ENCODE peak calls at places on chromosomes 4 and X, in six cellular contexts. One of them, this sample, is unnamed.

GRCh38 chrX:130086414-130087207 is 23.7 kb downstream of the ELF4 start:
- DNase-seq in HCT116: no peak
- DNase-seq in type B pancreatic cell: no peak
- DNase-seq in neural crest cell: no peak
- DNase-seq in transverse colon: peak; percentile 56
- DNase-seq in CD8-positive, alpha-beta T cell: peak; percentile 49
- DNase-seq in this sample: peak; percentile 56

GRCh38 chr4:18882468-18882867 is 860.9 kb upstream of the LCORL start:
- DNase-seq in HCT116: peak; percentile 29
- DNase-seq in type B pancreatic cell: no peak
- DNase-seq in neural crest cell: no peak
- DNase-seq in transverse colon: no peak
- DNase-seq in CD8-positive, alpha-beta T cell: no peak
- DNase-seq in this sample: no peak

GRCh38 chrX:92232182-92232581 is 453.0 kb downstream of the PCDH11X start:
- DNase-seq in HCT116: no peak
- DNase-seq in type B pancreatic cell: no peak
- DNase-seq in neural crest cell: peak; percentile 2
- DNase-seq in transverse colon: no peak
- DNase-seq in CD8-positive, alpha-beta T cell: no peak
- DNase-seq in this sample: no peak

GRCh38 chr4:176309046-176309445 is 10.7 kb upstream of the SPCS3 start:
- DNase-seq in HCT116: no peak
- DNase-seq in type B pancreatic cell: no peak
- DNase-seq in neural crest cell: no peak
- DNase-seq in transverse colon: peak; percentile 39
- DNase-seq in CD8-positive, alpha-beta T cell: no peak
- DNase-seq in this sample: no peak

GRCh38 chr4:183362036-183362435 is 39.8 kb upstream of the CLDN24 start:
- DNase-seq in HCT116: no peak
- DNase-seq in type B pancreatic cell: no peak
- DNase-seq in neural crest cell: no peak
- DNase-seq in transverse colon: no peak
- DNase-seq in CD8-positive, alpha-beta T cell: no peak
- DNase-seq in this sample: no peak

GRCh38 chr4:159778298-159778697 is 675.4 kb downstream of the RAPGEF2 start:
- DNase-seq in HCT116: no peak
- DNase-seq in type B pancreatic cell: no peak
- DNase-seq in neural crest cell: no peak
- DNase-seq in transverse colon: no peak
- DNase-seq in CD8-positive, alpha-beta T cell: no peak
- DNase-seq in this sample: no peak

GRCh38 chr4:16830081-16830480 is 68.4 kb downstream of the LDB2 start:
- DNase-seq in HCT116: no peak
- DNase-seq in type B pancreatic cell: no peak
- DNase-seq in neural crest cell: no peak
- DNase-seq in transverse colon: no peak
- DNase-seq in CD8-positive, alpha-beta T cell: no peak
- DNase-seq in this sample: no peak

GRCh38 chrX:153703036-153703370 is 15.3 kb downstream of the SLC6A8 start:
- DNase-seq in HCT116: no peak
- DNase-seq in type B pancreatic cell: no peak
- DNase-seq in neural crest cell: no peak
- DNase-seq in transverse colon: peak; percentile 73
- DNase-seq in CD8-positive, alpha-beta T cell: no peak
- DNase-seq in this sample: no peak

GRCh38 chr4:186621959-186622553 is 66.7 kb upstream of the MTNR1A start:
- DNase-seq in HCT116: no peak
- DNase-seq in type B pancreatic cell: no peak
- DNase-seq in neural crest cell: no peak
- DNase-seq in transverse colon: no peak
- DNase-seq in CD8-positive, alpha-beta T cell: no peak
- DNase-seq in this sample: no peak

GRCh38 chr4:147244786-147245185 is 236.1 kb upstream of the EDNRA start:
- DNase-seq in HCT116: no peak
- DNase-seq in type B pancreatic cell: no peak
- DNase-seq in neural crest cell: no peak
- DNase-seq in transverse colon: no peak
- DNase-seq in CD8-positive, alpha-beta T cell: no peak
- DNase-seq in this sample: no peak

GRCh38 chr4:78478523-78478922 is 73.0 kb upstream of the ANXA3 start:
- DNase-seq in HCT116: no peak
- DNase-seq in type B pancreatic cell: no peak
- DNase-seq in neural crest cell: no peak
- DNase-seq in transverse colon: no peak
- DNase-seq in CD8-positive, alpha-beta T cell: no peak
- DNase-seq in this sample: no peak

GRCh38 chr4:143406523-143406922 is 69.8 kb downstream of the GAB1 start:
- DNase-seq in HCT116: no peak
- DNase-seq in type B pancreatic cell: no peak
- DNase-seq in neural crest cell: no peak
- DNase-seq in transverse colon: peak; percentile 45
- DNase-seq in CD8-positive, alpha-beta T cell: no peak
- DNase-seq in this sample: no peak

GRCh38 chr4:107330915-107331314 is 294.8 kb upstream of the DKK2 start:
- DNase-seq in HCT116: no peak
- DNase-seq in type B pancreatic cell: no peak
- DNase-seq in neural crest cell: no peak
- DNase-seq in transverse colon: no peak
- DNase-seq in CD8-positive, alpha-beta T cell: no peak
- DNase-seq in this sample: no peak
- TF ChIP-seq CTCF in HCT116: no peak
- TF ChIP-seq CTCF in type B pancreatic cell: no peak
- TF ChIP-seq CTCF in neural crest cell: no peak
- TF ChIP-seq CTCF in transverse colon: no peak
- TF ChIP-seq CTCF in CD8-positive, alpha-beta T cell: no peak
- TF ChIP-seq CTCF in this sample: no peak

DNA sequence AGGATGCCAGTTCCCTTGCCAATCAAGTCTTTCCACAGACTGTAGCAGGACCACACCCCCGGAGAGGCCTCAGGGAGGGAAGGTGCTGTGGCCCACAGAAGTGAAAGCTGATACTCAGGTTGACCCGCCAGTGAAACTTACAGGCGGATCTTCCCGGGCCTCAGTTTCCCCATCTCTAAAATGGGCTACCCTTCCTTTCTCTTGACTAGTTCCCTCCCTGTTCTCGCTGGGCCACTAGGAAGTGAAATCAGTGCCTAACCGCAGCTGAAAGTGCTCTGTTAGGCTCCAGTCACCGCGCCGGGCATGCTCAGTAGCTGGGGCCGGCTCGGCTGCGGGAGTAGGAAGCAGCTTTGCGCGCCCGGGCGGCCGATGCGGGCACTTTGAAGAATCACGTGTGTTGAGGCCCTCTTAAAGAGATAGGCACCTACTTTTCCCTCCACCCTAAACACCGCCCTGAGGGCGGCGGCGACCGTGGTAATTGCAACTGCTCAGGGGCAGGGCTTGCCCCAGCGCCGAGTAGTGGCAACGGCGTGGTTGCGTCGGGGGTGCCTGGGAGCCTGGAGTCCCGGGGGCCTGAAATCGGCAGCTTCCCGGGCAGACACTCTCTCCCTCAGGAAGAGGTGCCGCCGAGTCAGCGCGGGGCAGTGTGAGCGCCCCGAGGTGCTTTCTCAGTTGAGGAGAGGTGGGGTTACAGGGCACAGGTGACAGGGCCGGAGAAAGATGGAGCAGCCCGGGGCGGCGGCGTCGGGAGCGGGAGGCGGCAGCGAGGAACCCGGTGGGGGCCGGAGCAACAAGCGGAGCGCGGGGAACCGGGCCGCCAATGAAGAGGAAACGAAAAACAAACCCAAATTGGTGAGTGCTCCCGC is at the start of gene DIAPH2:
- DNase-seq in HCT116: peak; percentile 61
- DNase-seq in type B pancreatic cell: peak; percentile 88
- DNase-seq in neural crest cell: peak; percentile 57
- DNase-seq in transverse colon: peak; percentile 87
- DNase-seq in CD8-positive, alpha-beta T cell: peak; percentile 43
- DNase-seq in this sample: peak; percentile 61
- TF ChIP-seq CTCF in HCT116: no peak
- TF ChIP-seq CTCF in type B pancreatic cell: peak; percentile 52
- TF ChIP-seq CTCF in neural crest cell: peak; percentile 37
- TF ChIP-seq CTCF in transverse colon: peak; percentile 44
- TF ChIP-seq CTCF in CD8-positive, alpha-beta T cell: no peak
- TF ChIP-seq CTCF in this sample: no peak

DNA sequence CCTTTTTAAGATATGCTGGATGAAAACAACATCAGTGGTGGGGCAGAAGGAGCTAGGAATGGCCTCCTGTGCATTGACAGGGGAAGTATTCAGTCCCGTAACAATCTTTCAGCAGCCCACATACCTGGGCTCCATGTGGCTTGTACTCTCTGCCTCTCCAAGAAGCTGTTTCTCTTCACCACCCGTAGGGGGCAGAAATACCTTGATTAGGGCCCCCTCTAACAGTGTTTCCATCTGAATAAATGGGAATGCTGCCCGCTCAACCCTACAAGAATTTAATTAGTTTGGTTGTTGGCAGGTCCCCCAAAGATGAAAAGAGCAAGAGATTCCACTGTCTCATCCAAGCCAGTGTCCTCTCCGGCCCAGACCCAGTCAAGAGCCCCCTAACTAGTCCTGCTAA is 155.2 kb downstream of the SMIM20 start:
- DNase-seq in HCT116: no peak
- DNase-seq in type B pancreatic cell: no peak
- DNase-seq in neural crest cell: no peak
- DNase-seq in transverse colon: no peak
- DNase-seq in CD8-positive, alpha-beta T cell: no peak
- DNase-seq in this sample: no peak
- TF ChIP-seq CTCF in HCT116: peak; percentile 65
- TF ChIP-seq CTCF in type B pancreatic cell: peak; percentile 61
- TF ChIP-seq CTCF in neural crest cell: peak; percentile 45
- TF ChIP-seq CTCF in transverse colon: peak; percentile 9
- TF ChIP-seq CTCF in CD8-positive, alpha-beta T cell: no peak
- TF ChIP-seq CTCF in this sample: peak; percentile 9

GRCh38 chrX:123563167-123563566 is 169.7 kb downstream of the THOC2 start:
- DNase-seq in HCT116: no peak
- DNase-seq in type B pancreatic cell: no peak
- DNase-seq in neural crest cell: no peak
- DNase-seq in transverse colon: no peak
- DNase-seq in CD8-positive, alpha-beta T cell: no peak
- DNase-seq in this sample: no peak
- TF ChIP-seq CTCF in HCT116: no peak
- TF ChIP-seq CTCF in type B pancreatic cell: no peak
- TF ChIP-seq CTCF in neural crest cell: no peak
- TF ChIP-seq CTCF in transverse colon: no peak
- TF ChIP-seq CTCF in CD8-positive, alpha-beta T cell: no peak
- TF ChIP-seq CTCF in this sample: no peak

GRCh38 chrX:17007134-17007768 is 60.8 kb downstream of the REPS2 start:
- DNase-seq in HCT116: no peak
- DNase-seq in type B pancreatic cell: no peak
- DNase-seq in neural crest cell: no peak
- DNase-seq in transverse colon: no peak
- DNase-seq in CD8-positive, alpha-beta T cell: no peak
- DNase-seq in this sample: no peak
- TF ChIP-seq CTCF in HCT116: no peak
- TF ChIP-seq CTCF in type B pancreatic cell: peak; percentile 53
- TF ChIP-seq CTCF in neural crest cell: peak; percentile 43
- TF ChIP-seq CTCF in transverse colon: no peak
- TF ChIP-seq CTCF in CD8-positive, alpha-beta T cell: no peak
- TF ChIP-seq CTCF in this sample: no peak

GRCh38 chr4:2277956-2278355 is 16.0 kb upstream of the MXD4 start:
- DNase-seq in HCT116: no peak
- DNase-seq in type B pancreatic cell: no peak
- DNase-seq in neural crest cell: no peak
- DNase-seq in transverse colon: no peak
- DNase-seq in CD8-positive, alpha-beta T cell: no peak
- DNase-seq in this sample: no peak

GRCh38 chr4:2281575-2282343 is 19.9 kb upstream of the MXD4 start:
- DNase-seq in HCT116: no peak
- DNase-seq in type B pancreatic cell: no peak
- DNase-seq in neural crest cell: no peak
- DNase-seq in transverse colon: peak; percentile 63
- DNase-seq in CD8-positive, alpha-beta T cell: peak; percentile 74
- DNase-seq in this sample: peak; percentile 79

GRCh38 chr4:2283199-2283711 is 21.3 kb upstream of the MXD4 start:
- DNase-seq in HCT116: no peak
- DNase-seq in type B pancreatic cell: no peak
- DNase-seq in neural crest cell: no peak
- DNase-seq in transverse colon: no peak
- DNase-seq in CD8-positive, alpha-beta T cell: no peak
- DNase-seq in this sample: no peak

GRCh38 chr4:2284161-2284933 is 22.4 kb upstream of the MXD4 start:
- DNase-seq in HCT116: no peak
- DNase-seq in type B pancreatic cell: no peak
- DNase-seq in neural crest cell: no peak
- DNase-seq in transverse colon: no peak
- DNase-seq in CD8-positive, alpha-beta T cell: no peak
- DNase-seq in this sample: no peak

DNA sequence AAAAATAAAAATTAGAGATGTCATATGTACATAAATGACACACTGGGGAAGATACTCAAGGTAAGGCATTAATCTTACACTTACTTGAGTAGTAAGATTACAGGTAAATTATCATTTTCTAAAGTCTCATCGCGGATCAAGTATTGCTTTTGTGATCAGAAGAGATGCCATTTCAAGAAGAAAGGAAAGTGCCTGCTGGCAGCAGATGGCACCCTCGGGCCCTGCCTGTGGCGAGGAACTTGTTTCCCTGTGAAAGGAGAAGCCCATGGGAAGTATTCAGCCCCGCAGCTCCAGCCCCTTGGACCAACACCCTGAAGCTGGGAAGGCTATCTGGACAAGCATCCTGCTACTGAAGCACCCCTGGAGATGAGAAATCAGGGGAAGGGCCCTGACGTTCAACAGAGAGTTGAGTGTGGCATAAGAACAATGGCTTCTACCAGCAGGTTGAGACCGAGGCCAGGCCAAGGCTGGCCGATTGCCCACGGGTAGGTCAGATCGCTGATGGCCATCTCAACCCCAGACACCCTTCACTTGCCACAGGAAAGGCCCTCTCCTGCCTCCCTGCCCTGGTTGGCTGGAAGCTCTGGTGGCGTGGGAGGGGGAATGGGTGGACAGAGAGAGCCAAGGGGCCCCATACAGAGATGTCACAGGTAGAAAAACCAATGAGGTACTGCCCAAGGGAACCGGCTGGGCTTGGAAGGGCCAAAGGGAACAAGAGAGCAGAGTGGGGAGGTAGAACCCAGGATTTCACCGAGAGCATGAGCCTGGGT is 18.8 kb upstream of the MXD4 start:
- DNase-seq in HCT116: no peak
- DNase-seq in type B pancreatic cell: no peak
- DNase-seq in neural crest cell: no peak
- DNase-seq in transverse colon: no peak
- DNase-seq in CD8-positive, alpha-beta T cell: no peak
- DNase-seq in this sample: no peak
- TF ChIP-seq CTCF in HCT116: no peak
- TF ChIP-seq CTCF in type B pancreatic cell: no peak
- TF ChIP-seq CTCF in neural crest cell: no peak
- TF ChIP-seq CTCF in transverse colon: peak; percentile 17
- TF ChIP-seq CTCF in CD8-positive, alpha-beta T cell: no peak
- TF ChIP-seq CTCF in this sample: no peak

GRCh38 chr4:92344216-92344615 is 40.5 kb downstream of the GRID2 start:
- DNase-seq in HCT116: no peak
- DNase-seq in type B pancreatic cell: no peak
- DNase-seq in neural crest cell: no peak
- DNase-seq in transverse colon: no peak
- DNase-seq in CD8-positive, alpha-beta T cell: no peak
- DNase-seq in this sample: no peak
- TF ChIP-seq CTCF in HCT116: no peak
- TF ChIP-seq CTCF in type B pancreatic cell: no peak
- TF ChIP-seq CTCF in neural crest cell: no peak
- TF ChIP-seq CTCF in transverse colon: no peak
- TF ChIP-seq CTCF in CD8-positive, alpha-beta T cell: no peak
- TF ChIP-seq CTCF in this sample: no peak

This sample was measured in natural killer cell.